ENCODE peak calls at places on chromosomes 11 and 22, in six cellular contexts. Y is T-helper 9 cell, U is endothelial cell, L is left cardiac atrium, Z is dermis blood vessel endothelial cell, E is amniotic stem cell. D is an unnamed sample.

GRCh38 chr22:35961480-35961902 is 67.1 kb downstream of the RBFOX2 start:
- DNase-seq in Y (no peak), L (peak), U (peak), E (peak), Z (peak), D (peak)

GRCh38 chr11:35305670-35306382 is 113.5 kb downstream of the SLC1A2 start:
- DNase-seq in Z (peak), U (peak), E (peak), Y (peak), L (no peak), D (no peak)

GRCh38 chr11:32487270-32487669 is 51.9 kb upstream of the WT1 start:
- DNase-seq in Z (no peak), Y (no peak), E (no peak), U (peak), L (no peak), D (no peak)

GRCh38 chr11:96014234-96014633 is 90.3 kb upstream of the MTMR2 start:
- DNase-seq in U (no peak), Z (peak), Y (no peak), L (no peak), E (no peak), D (no peak)

GRCh38 chr11:14908214-14908880 is 16.3 kb upstream of the CYP2R1 start:
- DNase-seq in Y (no peak), L (no peak), E (peak), Z (peak), U (no peak), D (no peak)

GRCh38 chr11:65286686-65287085 is 24.9 kb downstream of the POLA2 start:
- DNase-seq in U (no peak), Y (no peak), L (no peak), Z (no peak), E (no peak), D (no peak)

GRCh38 chr11:69327741-69328191 is 33.8 kb downstream of the MYEOV start:
- DNase-seq in Z (no peak), L (no peak), U (no peak), Y (no peak), E (no peak), D (no peak)

GRCh38 chr11:34546511-34547206 is 33.1 kb upstream of the ELF5 start:
- DNase-seq in Y (no peak), E (no peak), U (no peak), Z (no peak), L (no peak), D (no peak)

GRCh38 chr11:97742717-97743116 is 1278.0 kb upstream of the CNTN5 start:
- DNase-seq in Y (no peak), U (no peak), Z (no peak), E (no peak), L (no peak), D (no peak)

GRCh38 chr22:30036656-30037055 is 43.6 kb upstream of the HORMAD2 start:
- DNase-seq in E (no peak), Y (no peak), L (no peak), U (no peak), Z (no peak), D (no peak)

GRCh38 chr11:103035656-103036434 is 56.1 kb downstream of the DCUN1D5 start:
- DNase-seq in U (peak), E (peak), Y (peak), Z (peak), L (no peak), D (no peak)

GRCh38 chr22:42066133-42066761 is 4.4 kb downstream of the NAGA start:
- DNase-seq in E (no peak), Y (no peak), U (no peak), Z (no peak), L (no peak), D (no peak)

GRCh38 chr11:61775606-61776554 is 16.5 kb downstream of the TMEM258 start:
- DNase-seq in Y (no peak), U (no peak), Z (no peak), L (peak), E (no peak), D (peak)

GRCh38 chr11:83437939-83438338 is 151.8 kb upstream of the CCDC90B start:
- DNase-seq in Y (no peak), U (no peak), L (no peak), E (no peak), Z (no peak), D (no peak)